ENCODE peak calls at places on chromosomes 11 and 22, in ten cellular contexts. R is gastrocnemius medialis; T is RWPE1; E is neural progenitor cell; L is CD8-positive, alpha-beta T cell; D is retinal pigment epithelial cell; K is AG04450; W is endothelial cell; Q is progenitor cell of endocrine pancreas; B is esophagus squamous epithelium. O is an unnamed sample.

GRCh38 chr22:19767427-19768380 is 7.1 kb downstream of the TBX1 start:
- DNase-seq in R (peak), W (no peak), K (no peak), D (no peak), Q (no peak), B (no peak), E (no peak), L (no peak), T (no peak), O (no peak)

GRCh38 chr22:46748948-46749681 is 11.1 kb upstream of the CERK start:
- DNase-seq in D (no peak), Q (no peak), E (no peak), B (no peak), T (no peak), L (peak), W (peak), R (no peak), K (no peak), O (no peak)

GRCh38 chr11:105092255-105093239 is 47.0 kb downstream of the CARD18 start:
- DNase-seq in D (no peak), T (peak), B (no peak), R (no peak), L (no peak), E (no peak), Q (no peak), W (no peak), K (no peak), O (peak)

GRCh38 chr11:69060005-69060404 is 11.3 kb downstream of the TPCN2 start:
- DNase-seq in B (no peak), L (no peak), E (no peak), Q (no peak), D (no peak), W (no peak), K (no peak), R (no peak), T (no peak), O (no peak)

GRCh38 chr11:33689089-33689488 is 11.5 kb downstream of the C11orf91 start:
- DNase-seq in B (no peak), Q (no peak), L (no peak), K (no peak), T (peak), E (no peak), R (no peak), W (no peak), D (no peak), O (peak)

GRCh38 chr11:34256150-34256549 is 101.7 kb downstream of the ABTB2 start:
- DNase-seq in E (no peak), B (no peak), R (no peak), L (no peak), D (no peak), Q (no peak), K (no peak), W (no peak), T (no peak), O (no peak)

GRCh38 chr11:85941380-85941973 is 86.3 kb downstream of the CCDC83 start:
- DNase-seq in L (no peak), R (peak), E (peak), D (no peak), W (peak), B (no peak), Q (no peak), T (peak), K (peak), O (peak)

GRCh38 chr22:39960791-39961746 is 872 bp downstream of the TMA7B start:
- DNase-seq in Q (no peak), L (peak), B (no peak), D (no peak), E (no peak), K (peak), W (no peak), T (no peak), R (no peak), O (peak)

GRCh38 chr22:30310881-30311771 is 15.6 kb downstream of the TBC1D10A start:
- DNase-seq in D (peak), Q (no peak), R (peak), K (no peak), W (no peak), T (no peak), E (no peak), B (no peak), L (no peak), O (peak)

GRCh38 chr11:129804012-129804411 is 11.6 kb upstream of the TMEM45B start:
- DNase-seq in L (peak), R (no peak), K (no peak), Q (no peak), B (no peak), E (no peak), W (no peak), D (no peak), T (no peak), O (no peak)

GRCh38 chr11:6219359-6219758 is 14.0 kb downstream of the C11orf42 start:
- DNase-seq in Q (no peak), D (no peak), K (peak), L (no peak), R (no peak), W (peak), T (peak), E (no peak), B (no peak), O (peak)

GRCh38 chr11:68798221-68798813 is 43.4 kb downstream of the CPT1A start:
- DNase-seq in W (peak), Q (peak), K (no peak), L (peak), E (peak), B (no peak), D (no peak), T (no peak), R (no peak), O (peak)

GRCh38 chr11:7278314-7278917 is 26.7 kb downstream of the SYT9 start:
- DNase-seq in K (no peak), R (no peak), Q (no peak), B (no peak), E (peak), T (peak), W (peak), D (no peak), L (no peak), O (peak)

GRCh38 chr11:74388678-74389327 is 9.4 kb downstream of the PGM2L1 start:
- DNase-seq in L (peak), Q (no peak), W (peak), B (no peak), T (peak), R (peak), E (peak), D (no peak), K (no peak), O (peak)

GRCh38 chr11:88590366-88590765 is 252.8 kb upstream of the CTSC start:
- DNase-seq in K (no peak), W (no peak), T (no peak), Q (no peak), E (no peak), R (no peak), D (no peak), L (no peak), B (no peak), O (no peak)

GRCh38 chr11:10026514-10026913 is 267.5 kb downstream of the SBF2 start:
- DNase-seq in T (no peak), E (no peak), W (no peak), B (no peak), Q (no peak), L (no peak), D (no peak), K (peak), R (no peak), O (peak)

GRCh38 chr11:7467652-7468051 is 17.7 kb upstream of the OLFML1 start:
- DNase-seq in B (no peak), E (no peak), W (no peak), T (no peak), L (no peak), Q (no peak), K (no peak), R (no peak), D (no peak), O (no peak)

GRCh38 chr22:25780673-25781072 is 38.7 kb downstream of the MYO18B start:
- DNase-seq in Q (no peak), T (no peak), W (no peak), L (no peak), K (no peak), R (no peak), E (no peak), D (no peak), B (no peak), O (no peak)

GRCh38 chr11:10429526-10429925 is 25.5 kb upstream of the AMPD3 start:
- DNase-seq in Q (no peak), T (no peak), E (no peak), K (no peak), B (no peak), D (no peak), W (no peak), L (no peak), R (no peak), O (no peak)

GRCh38 chr11:33970984-33971466 is 79.1 kb upstream of the LMO2 start:
- DNase-seq in R (peak), B (no peak), Q (peak), E (peak), L (no peak), K (peak), T (peak), W (peak), D (peak), O (peak)

GRCh38 chr11:78208257-78209165 is 19.8 kb downstream of the USP35 start:
- DNase-seq in T (no peak), E (no peak), W (no peak), D (no peak), B (no peak), R (peak), K (no peak), L (no peak), Q (no peak), O (no peak)

GRCh38 chr22:22721681-22722309 is 77.4 kb downstream of the GGTLC2 start:
- DNase-seq in E (no peak), D (peak), B (no peak), L (peak), W (no peak), Q (no peak), R (no peak), K (no peak), T (no peak), O (peak)

GRCh38 chr22:22716136-22716535 is 71.7 kb downstream of the GGTLC2 start:
- DNase-seq in T (no peak), B (no peak), L (no peak), Q (no peak), E (no peak), K (no peak), R (no peak), D (no peak), W (no peak), O (no peak)

GRCh38 chr22:22720724-22721261 is 76.4 kb downstream of the GGTLC2 start:
- DNase-seq in T (no peak), W (no peak), L (no peak), K (no peak), R (no peak), Q (no peak), E (no peak), B (no peak), D (no peak), O (peak)

GRCh38 chr22:22717723-22718122 is 73.3 kb downstream of the GGTLC2 start:
- DNase-seq in W (no peak), E (no peak), L (no peak), T (no peak), Q (no peak), B (no peak), K (no peak), D (no peak), R (no peak), O (no peak)

DNA sequence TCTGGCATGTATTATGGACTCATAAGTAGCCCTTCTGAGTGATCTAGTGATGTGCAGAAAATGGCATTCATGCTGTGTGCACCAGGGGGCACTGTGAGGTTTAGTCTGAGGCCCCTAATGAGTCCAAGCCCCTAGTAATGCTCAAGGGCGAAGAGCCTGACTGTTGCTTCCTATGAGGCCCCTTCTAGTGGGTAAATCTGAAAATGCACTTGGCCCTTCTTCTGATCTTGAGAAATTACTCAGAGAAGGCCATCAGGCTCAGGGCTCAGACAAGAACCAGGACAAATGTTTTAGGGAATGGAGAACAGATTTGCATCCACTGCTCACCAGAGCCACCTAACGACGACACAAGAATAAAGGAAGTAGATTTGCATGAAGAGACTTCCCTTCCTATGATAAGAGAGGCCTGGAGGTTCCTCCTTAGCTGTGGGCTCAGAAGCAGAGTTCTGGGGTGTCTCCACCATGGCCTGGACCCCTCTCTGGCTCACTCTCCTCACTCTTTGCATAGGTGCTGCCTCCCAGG is 75.8 kb downstream of the GGTLC2 start:
- DNase-seq in B (no peak), T (no peak), L (no peak), D (peak), R (no peak), E (peak), W (peak), K (no peak), Q (peak), O (peak)
- TF ChIP-seq CTCF in B (no peak), T (no peak), L (peak), D (peak), R (no peak), E (peak), W (peak), K (peak), Q (peak), O (peak)

GRCh38 chr11:62143727-62144126 is 19.9 kb downstream of the INCENP start:
- DNase-seq in E (no peak), D (no peak), K (no peak), L (no peak), Q (no peak), R (no peak), B (no peak), W (no peak), T (no peak), O (no peak)
- TF ChIP-seq CTCF in E (no peak), D (peak), K (peak), L (no peak), Q (no peak), R (no peak), B (no peak), W (no peak), T (no peak), O (no peak)

GRCh38 chr11:61616443-61616842 is 35.6 kb upstream of the SYT7 start:
- DNase-seq in T (peak), R (no peak), B (no peak), Q (no peak), E (no peak), D (no peak), L (no peak), W (no peak), K (no peak), O (no peak)
- TF ChIP-seq CTCF in T (no peak), R (no peak), B (no peak), Q (no peak), E (no peak), D (no peak), L (no peak), W (no peak), K (no peak), O (no peak)

DNA sequence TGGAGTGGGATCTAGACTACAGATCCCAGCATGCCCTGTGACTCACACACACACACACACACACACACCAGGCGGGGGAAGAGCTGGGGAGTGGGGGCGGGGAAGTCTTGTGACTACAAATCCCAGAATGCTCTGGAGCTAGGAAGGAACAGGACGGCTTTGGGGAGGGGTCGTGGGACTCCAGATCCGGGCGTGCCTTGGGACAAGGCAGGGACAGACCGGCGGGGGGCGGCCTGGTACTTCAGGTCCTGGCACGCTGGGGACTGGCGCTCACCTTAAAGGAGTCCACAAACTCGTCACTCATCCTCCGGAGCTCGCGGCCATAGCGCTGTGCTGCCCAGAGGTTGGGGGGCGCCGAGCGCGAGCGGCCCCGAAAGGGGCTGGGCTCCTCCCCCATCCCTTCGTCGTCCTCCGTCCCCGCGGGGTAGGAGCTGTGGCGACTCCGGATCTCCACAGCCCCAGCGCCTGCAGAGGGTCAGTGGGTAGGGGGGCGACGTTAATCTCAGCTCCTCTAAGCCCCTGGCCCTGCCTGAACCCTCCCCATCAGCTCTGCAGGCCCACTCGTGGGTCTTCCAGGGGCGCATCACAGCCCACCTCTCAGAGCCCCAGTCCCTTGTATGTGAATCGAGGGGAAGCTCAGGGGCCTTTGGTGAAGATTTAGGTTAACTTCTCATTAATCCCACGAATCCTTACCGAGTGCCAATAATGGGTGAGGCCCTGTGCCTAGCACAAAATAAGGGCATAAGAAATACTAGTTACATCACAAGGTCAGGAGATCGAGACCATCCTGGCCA is 12.9 kb downstream of the BAD start:
- DNase-seq in R (peak), K (peak), L (peak), B (peak), W (peak), E (peak), D (peak), T (peak), Q (peak), O (peak)
- TF ChIP-seq CTCF in R (peak), K (no peak), L (no peak), B (no peak), W (no peak), E (peak), D (peak), T (no peak), Q (peak), O (no peak)

GRCh38 chr22:29251981-29252978 is 15.5 kb downstream of the RHBDD3 start:
- DNase-seq in B (no peak), Q (no peak), E (no peak), T (no peak), R (no peak), K (no peak), L (no peak), W (no peak), D (no peak), O (no peak)

GRCh38 chr22:29255064-29255621 is 12.6 kb downstream of the RHBDD3 start:
- DNase-seq in W (no peak), E (no peak), L (no peak), K (no peak), D (no peak), R (no peak), B (no peak), T (no peak), Q (no peak), O (no peak)

GRCh38 chr22:29253561-29254282 is 14.1 kb downstream of the RHBDD3 start:
- DNase-seq in K (no peak), B (no peak), W (no peak), Q (no peak), E (peak), T (no peak), R (no peak), D (no peak), L (no peak), O (no peak)

GRCh38 chr22:29254283-29254653 is 13.5 kb downstream of the RHBDD3 start:
- DNase-seq in Q (no peak), L (no peak), B (no peak), T (no peak), W (no peak), K (no peak), E (no peak), R (no peak), D (no peak), O (no peak)

GRCh38 chr22:29251265-29251664 is 16.5 kb downstream of the RHBDD3 start:
- DNase-seq in L (no peak), W (no peak), R (no peak), Q (no peak), E (no peak), B (no peak), K (no peak), T (no peak), D (no peak), O (no peak)
- TF ChIP-seq CTCF in L (no peak), W (no peak), R (no peak), Q (no peak), E (no peak), B (no peak), K (no peak), T (no peak), D (no peak), O (no peak)

DNA sequence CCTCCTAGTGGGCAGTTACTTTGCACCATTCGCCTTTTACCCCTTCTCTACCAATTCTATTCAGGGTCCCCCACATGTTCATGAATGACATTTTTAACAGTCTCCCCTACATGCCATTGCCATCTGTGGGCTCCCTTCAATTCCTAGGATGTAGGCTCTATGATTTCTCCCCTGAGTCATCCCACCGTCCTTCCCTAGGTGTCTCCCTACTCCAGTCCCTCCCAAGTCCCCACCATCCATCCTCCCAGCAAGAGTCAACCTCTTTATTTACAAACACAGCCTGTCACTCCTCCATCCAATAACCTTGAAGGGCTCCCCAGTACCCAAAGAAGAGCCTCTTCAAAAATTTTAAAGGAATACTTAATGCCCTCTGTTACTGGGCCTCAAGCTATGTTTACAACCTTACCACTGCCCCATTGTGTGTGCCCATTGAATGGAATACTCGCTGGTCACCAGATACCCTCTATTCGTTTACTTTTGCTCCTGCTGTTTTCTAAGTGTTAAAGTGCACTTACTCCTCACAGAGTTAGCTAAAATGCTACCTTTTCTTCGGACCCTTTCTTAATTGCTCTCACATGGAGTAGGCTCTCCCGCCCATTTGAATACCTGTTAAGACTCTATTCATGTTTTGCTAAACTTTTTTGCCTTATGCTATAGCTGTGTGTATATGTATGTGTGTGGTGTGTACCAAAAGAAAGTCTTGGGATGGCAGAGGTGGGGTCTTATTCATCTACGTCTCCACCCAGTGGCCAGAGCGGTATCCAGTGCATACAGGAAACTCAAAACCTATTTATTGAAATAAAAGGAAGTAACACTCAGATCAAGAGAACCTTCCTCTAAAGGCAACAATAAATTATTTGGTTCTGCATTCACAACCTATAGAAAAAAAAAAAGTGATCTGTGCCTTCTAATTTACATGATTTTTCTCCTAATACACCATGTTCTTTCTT is 235.8 kb upstream of the CCDC90B start:
- DNase-seq in Q (no peak), B (no peak), D (no peak), L (no peak), W (peak), T (peak), E (peak), K (no peak), R (no peak), O (peak)
- TF ChIP-seq CTCF in Q (peak), B (no peak), D (peak), L (no peak), W (no peak), T (no peak), E (peak), K (peak), R (no peak), O (no peak)

GRCh38 chr11:124415356-124415923 is 9.2 kb downstream of the OR8B4 start:
- DNase-seq in R (no peak), L (no peak), D (peak), Q (no peak), E (peak), B (no peak), T (peak), W (no peak), K (peak), O (peak)
- TF ChIP-seq CTCF in R (no peak), L (peak), D (peak), Q (peak), E (peak), B (peak), T (peak), W (peak), K (peak), O (peak)

DNA sequence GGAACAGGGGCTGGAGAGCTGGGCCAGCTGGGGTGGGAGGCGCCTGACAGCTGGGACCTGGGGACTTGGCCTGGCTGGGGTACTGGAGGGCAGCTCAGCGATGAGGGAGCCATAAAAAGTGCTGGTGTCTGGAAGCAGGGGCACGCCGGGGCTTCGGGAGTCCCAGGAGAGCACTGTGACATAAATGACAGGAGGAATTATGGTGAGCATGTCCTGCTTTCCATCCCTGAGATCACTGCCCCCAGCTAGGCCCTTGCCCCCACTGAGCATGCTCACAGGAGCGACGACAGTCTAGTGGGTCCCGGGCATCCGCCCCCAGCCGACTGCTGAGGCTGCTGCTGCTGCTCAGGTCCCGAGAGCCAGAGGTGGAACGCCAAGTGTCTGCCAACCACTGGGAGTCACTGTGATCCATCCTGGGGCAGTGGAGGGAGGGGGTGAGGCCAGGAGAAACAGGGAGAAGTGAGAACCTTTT is 6.2 kb downstream of the ROBO4 start:
- DNase-seq in B (no peak), T (no peak), Q (no peak), E (no peak), W (peak), D (no peak), L (no peak), K (no peak), R (no peak), O (no peak)
- TF ChIP-seq CTCF in B (no peak), T (no peak), Q (no peak), E (no peak), W (no peak), D (no peak), L (no peak), K (no peak), R (no peak), O (no peak)